ENCODE peak calls at places on chromosomes 2 and 18, in seven cellular contexts. G is NCI-H82, R is NCI-H1694 treated with DMSO at 0.1 percent for 48 hours, Y is mesothelial cell of epicardium, H is H54, X is aorta, W is H7. S is an unnamed sample.

GRCh38 chr2:233426619-233427342 is 72.5 kb downstream of the DGKD start:
- DNase-seq in G (no peak), R (no peak), Y (no peak), H (peak; percentile 58), X (no peak), W (no peak), S (no peak)

GRCh38 chr2:231680284-231680991 is 27.9 kb upstream of the PTMA start:
- DNase-seq in G (peak; percentile 54), R (no peak), Y (no peak), H (no peak), X (no peak), W (peak; percentile 94), S (peak; percentile 87)

GRCh38 chr18:74534150-74534969 is at the start of gene CNDP1:
- DNase-seq in G (no peak), R (no peak), Y (no peak), H (no peak), X (no peak), W (peak; percentile 55), S (no peak)

GRCh38 chr2:118268268-118268667 is 180.0 kb downstream of the INSIG2 start:
- DNase-seq in G (no peak), R (no peak), Y (no peak), H (no peak), X (no peak), W (no peak), S (no peak)

GRCh38 chr18:45517181-45517741 is 98.0 kb upstream of the SLC14A2 start:
- DNase-seq in G (no peak), R (no peak), Y (no peak), H (no peak), X (peak; percentile 77), W (no peak), S (no peak)

GRCh38 chr18:55235094-55235461 is 275.8 kb upstream of the CCDC68 start:
- DNase-seq in G (no peak), R (no peak), Y (no peak), H (no peak), X (no peak), W (no peak), S (no peak)

GRCh38 chr2:103139628-103140268 is 377.9 kb downstream of the TMEM182 start:
- DNase-seq in G (no peak), R (no peak), Y (no peak), H (no peak), X (no peak), W (no peak), S (no peak)

GRCh38 chr2:71586471-71586870 is 133.1 kb downstream of the DYSF start:
- DNase-seq in G (no peak), R (no peak), Y (no peak), H (no peak), X (no peak), W (peak; percentile 67), S (no peak)

GRCh38 chr2:174450021-174450816 is 36.6 kb downstream of the GPR155 start:
- DNase-seq in G (no peak), R (no peak), Y (no peak), H (no peak), X (no peak), W (no peak), S (no peak)

GRCh38 chr18:74546751-74547530 is 12.6 kb downstream of the CNDP1 start:
- DNase-seq in G (no peak), R (no peak), Y (no peak), H (peak; percentile 2), X (no peak), W (no peak), S (no peak)

GRCh38 chr2:108449410-108450200 is 599 bp downstream of the GCC2 start:
- DNase-seq in G (no peak), R (no peak), Y (no peak), H (peak; percentile 13), X (no peak), W (peak; percentile 29), S (no peak)

GRCh38 chr2:44360749-44361329 is 455 bp downstream of the PREPL start:
- DNase-seq in G (peak; percentile 68), R (no peak), Y (no peak), H (no peak), X (no peak), W (peak; percentile 4), S (no peak)

GRCh38 chr18:21241224-21242131 is 554 bp upstream of the GREB1L start:
- DNase-seq in G (peak; percentile 52), R (no peak), Y (peak; percentile 22), H (no peak), X (peak; percentile 46), W (peak; percentile 83), S (peak; percentile 52)

GRCh38 chr2:8316356-8316755 is 365.5 kb upstream of the ID2 start:
- DNase-seq in G (no peak), R (no peak), Y (no peak), H (no peak), X (no peak), W (no peak), S (no peak)

GRCh38 chr2:45943231-45944044 is 292.0 kb downstream of the PRKCE start:
- DNase-seq in G (peak; percentile 27), R (no peak), Y (no peak), H (no peak), X (no peak), W (no peak), S (peak; percentile 32)

GRCh38 chr2:218448934-218449333 is 30.0 kb downstream of the VIL1 start:
- DNase-seq in G (no peak), R (no peak), Y (no peak), H (peak; percentile 35), X (no peak), W (no peak), S (no peak)

GRCh38 chr2:9690252-9690651 is 59.5 kb upstream of the YWHAQ start:
- DNase-seq in G (peak; percentile 94), R (no peak), Y (no peak), H (no peak), X (no peak), W (peak; percentile 19), S (no peak)

GRCh38 chr2:67446504-67446911 is 49.4 kb downstream of the ETAA1 start:
- DNase-seq in G (peak; percentile 41), R (peak; percentile 77), Y (no peak), H (no peak), X (no peak), W (no peak), S (no peak)

GRCh38 chr18:8883409-8883668 is 178.0 kb downstream of the MTCL1 start:
- DNase-seq in G (no peak), R (no peak), Y (no peak), H (no peak), X (no peak), W (no peak), S (no peak)

GRCh38 chr2:109185801-109186570 is 57.0 kb downstream of the SH3RF3 start:
- DNase-seq in G (no peak), R (no peak), Y (no peak), H (no peak), X (peak; percentile 81), W (no peak), S (no peak)

GRCh38 chr2:55894720-55895119 is 28.9 kb downstream of the EFEMP1 start:
- DNase-seq in G (no peak), R (no peak), Y (no peak), H (no peak), X (no peak), W (no peak), S (no peak)

GRCh38 chr2:176913955-176914354 is 298.6 kb upstream of the HNRNPA3 start:
- DNase-seq in G (no peak), R (no peak), Y (no peak), H (no peak), X (no peak), W (no peak), S (no peak)

GRCh38 chr2:169363570-169364150 is 1.3 kb upstream of the LRP2 start:
- DNase-seq in G (peak; percentile 30), R (peak; percentile 50), Y (peak; percentile 23), H (no peak), X (peak; percentile 50), W (peak; percentile 73), S (peak; percentile 47)

GRCh38 chr2:239378021-239378917 is 22.6 kb downstream of the HDAC4 start:
- DNase-seq in G (no peak), R (no peak), Y (no peak), H (no peak), X (no peak), W (no peak), S (no peak)

GRCh38 chr2:174013310-174013751 is 48.2 kb upstream of the SP3 start:
- DNase-seq in G (no peak), R (no peak), Y (no peak), H (no peak), X (peak; percentile 73), W (no peak), S (peak; percentile 36)

GRCh38 chr2:2777876-2778275 is 446.8 kb upstream of the MYT1L start:
- DNase-seq in G (no peak), R (no peak), Y (no peak), H (no peak), X (no peak), W (no peak), S (no peak)

GRCh38 chr2:159455330-159455918 is 160.9 kb downstream of the BAZ2B start:
- DNase-seq in G (no peak), R (no peak), Y (no peak), H (no peak), X (no peak), W (no peak), S (no peak)

GRCh38 chr2:101420623-101421022 is 33.3 kb upstream of the CREG2 start:
- DNase-seq in G (no peak), R (no peak), Y (no peak), H (no peak), X (no peak), W (no peak), S (no peak)

GRCh38 chr18:27604583-27604982 is 419.5 kb upstream of the CHST9 start:
- DNase-seq in G (peak; percentile 41), R (no peak), Y (no peak), H (no peak), X (no peak), W (no peak), S (no peak)

GRCh38 chr2:30037016-30037415 is 109.8 kb upstream of the YPEL5 start:
- DNase-seq in G (no peak), R (no peak), Y (no peak), H (no peak), X (no peak), W (no peak), S (no peak)

GRCh38 chr2:58762176-58762781 is 521.2 kb upstream of the FANCL start:
- DNase-seq in G (peak; percentile 80), R (peak; percentile 42), Y (peak; percentile 43), H (peak; percentile 7), X (no peak), W (peak; percentile 21), S (peak; percentile 82)

GRCh38 chr2:65281626-65282351 is 54.2 kb downstream of the ACTR2 start:
- DNase-seq in G (peak; percentile 7), R (peak; percentile 56), Y (no peak), H (no peak), X (no peak), W (peak; percentile 43), S (no peak)

GRCh38 chr2:215454519-215454918 is 18.7 kb upstream of the FN1 start:
- DNase-seq in G (peak; percentile 64), R (peak; percentile 63), Y (no peak), H (no peak), X (no peak), W (peak; percentile 35), S (no peak)

GRCh38 chr2:19038096-19039015 is 320.1 kb downstream of the OSR1 start:
- DNase-seq in G (no peak), R (no peak), Y (no peak), H (peak; percentile 9), X (no peak), W (no peak), S (no peak)

GRCh38 chr18:40851014-40851429 is 1104.0 kb upstream of the PIK3C3 start:
- DNase-seq in G (no peak), R (no peak), Y (no peak), H (no peak), X (no peak), W (no peak), S (no peak)

GRCh38 chr2:174039551-174040416 is 74.6 kb upstream of the SP3 start:
- DNase-seq in G (peak; percentile 91), R (peak; percentile 84), Y (peak; percentile 69), H (peak; percentile 83), X (peak; percentile 94), W (peak; percentile 77), S (peak; percentile 88)